ENCODE peak calls at places on chromosome 1, in five cellular contexts. J, K, Y, E and F are unnamed samples.
A peak's percentile ranks its signal among the peaks of the same experiment; 100 is the strongest.

GRCh38 chr1:7922301-7922700 is 18.3 kb downstream of the TNFRSF9 start:
- DNase-seq in J (no peak), K (no peak), Y (no peak), E (no peak), F (no peak)

GRCh38 chr1:3932156-3932555 is 32.1 kb upstream of the C1orf174 start:
- DNase-seq in J (no peak), K (no peak), Y (no peak), E (no peak), F (no peak)

GRCh38 chr1:100036718-100037664 is 67.2 kb downstream of the SLC35A3 start:
- DNase-seq in J (no peak), K (no peak), Y (peak; percentile 69), E (no peak), F (no peak)

GRCh38 chr1:32903991-32904776 is 3.0 kb upstream of the TMEM54 start:
- DNase-seq in J (no peak), K (no peak), Y (no peak), E (no peak), F (no peak)

GRCh38 chr1:33617451-33617850 is 145.0 kb downstream of the ZSCAN20 start:
- DNase-seq in J (no peak), K (no peak), Y (no peak), E (no peak), F (no peak)

GRCh38 chr1:185108324-185108723 is 48.4 kb downstream of the TRMT1L start:
- DNase-seq in J (no peak), K (no peak), Y (peak; percentile 24), E (no peak), F (no peak)

GRCh38 chr1:239184581-239185244 is 201.7 kb upstream of the CHRM3 start:
- DNase-seq in J (no peak), K (no peak), Y (no peak), E (no peak), F (no peak)

GRCh38 chr1:109935451-109935900 is 24.8 kb downstream of the CSF1 start:
- DNase-seq in J (no peak), K (no peak), Y (no peak), E (no peak), F (no peak)

GRCh38 chr1:203999618-204000017 is 73.3 kb upstream of the SOX13 start:
- DNase-seq in J (no peak), K (no peak), Y (no peak), E (no peak), F (no peak)

GRCh38 chr1:205077934-205078311 is 6.3 kb downstream of the TMEM81 start:
- DNase-seq in J (no peak), K (no peak), Y (no peak), E (no peak), F (no peak)

GRCh38 chr1:62241357-62242131 is 46.9 kb downstream of the L1TD1 start:
- DNase-seq in J (no peak), K (no peak), Y (no peak), E (no peak), F (no peak)

GRCh38 chr1:47578026-47578861 is 140.4 kb downstream of the FOXD2 start:
- DNase-seq in J (no peak), K (no peak), Y (no peak), E (no peak), F (no peak)

GRCh38 chr1:184025242-184025675 is 12.3 kb downstream of the COLGALT2 start:
- DNase-seq in J (no peak), K (no peak), Y (no peak), E (no peak), F (no peak)

GRCh38 chr1:116332461-116332860 is 40.6 kb upstream of the ATP1A1 start:
- DNase-seq in J (no peak), K (no peak), Y (no peak), E (no peak), F (no peak)

GRCh38 chr1:89310505-89310904 is 37.8 kb upstream of the GBP5 start:
- DNase-seq in J (no peak), K (peak; percentile 15), Y (no peak), E (no peak), F (no peak)

GRCh38 chr1:200866521-200866920 is 6.3 kb upstream of the GPR25 start:
- DNase-seq in J (peak; percentile 52), K (peak; percentile 98), Y (no peak), E (no peak), F (peak; percentile 46)

GRCh38 chr1:145997156-145998023 is 1.0 kb upstream of the TXNIP start:
- DNase-seq in J (no peak), K (no peak), Y (peak; percentile 71), E (no peak), F (peak; percentile 37)

GRCh38 chr1:226719596-226720386 is 19.3 kb downstream of the ITPKB start:
- DNase-seq in J (no peak), K (no peak), Y (no peak), E (no peak), F (no peak)

GRCh38 chr1:26696191-26696644 is 403 bp downstream of the ARID1A start:
- DNase-seq in J (peak; percentile 23), K (no peak), Y (no peak), E (no peak), F (no peak)

GRCh38 chr1:41414716-41415306 is 53.6 kb downstream of the FOXO6 start:
- DNase-seq in J (no peak), K (no peak), Y (no peak), E (no peak), F (no peak)

GRCh38 chr1:39178541-39179431 is 25.7 kb upstream of the MACF1 start:
- DNase-seq in J (no peak), K (no peak), Y (peak; percentile 55), E (no peak), F (no peak)

GRCh38 chr1:17955302-17956285 is 152.0 kb upstream of the IGSF21 start:
- DNase-seq in J (no peak), K (no peak), Y (no peak), E (no peak), F (no peak)

GRCh38 chr1:153494976-153495535 is 34.6 kb upstream of the S100A7 start:
- DNase-seq in J (peak; percentile 31), K (no peak), Y (peak; percentile 82), E (peak; percentile 82), F (peak; percentile 43)

GRCh38 chr1:241771117-241771516 is 76.9 kb upstream of the EXO1 start:
- DNase-seq in J (no peak), K (no peak), Y (no peak), E (no peak), F (no peak)

GRCh38 chr1:169111472-169111871 is 5.0 kb downstream of the ATP1B1 start:
- DNase-seq in J (no peak), K (no peak), Y (no peak), E (no peak), F (no peak)

GRCh38 chr1:169108897-169109560 is 2.5 kb downstream of the ATP1B1 start:
- DNase-seq in J (no peak), K (no peak), Y (no peak), E (no peak), F (no peak)

GRCh38 chr1:169109561-169110134 is 3.2 kb downstream of the ATP1B1 start:
- DNase-seq in J (no peak), K (no peak), Y (no peak), E (no peak), F (no peak)

GRCh38 chr1:169110691-169111447 is 4.4 kb downstream of the ATP1B1 start:
- DNase-seq in J (no peak), K (no peak), Y (no peak), E (no peak), F (no peak)

GRCh38 chr1:169110265-169110664 is 3.8 kb downstream of the ATP1B1 start:
- DNase-seq in J (no peak), K (no peak), Y (no peak), E (no peak), F (no peak)
- TF ChIP-seq POLR2AphosphoS5 in J (no peak), K (no peak), Y (no peak), E (no peak), F (no peak)

DNA sequence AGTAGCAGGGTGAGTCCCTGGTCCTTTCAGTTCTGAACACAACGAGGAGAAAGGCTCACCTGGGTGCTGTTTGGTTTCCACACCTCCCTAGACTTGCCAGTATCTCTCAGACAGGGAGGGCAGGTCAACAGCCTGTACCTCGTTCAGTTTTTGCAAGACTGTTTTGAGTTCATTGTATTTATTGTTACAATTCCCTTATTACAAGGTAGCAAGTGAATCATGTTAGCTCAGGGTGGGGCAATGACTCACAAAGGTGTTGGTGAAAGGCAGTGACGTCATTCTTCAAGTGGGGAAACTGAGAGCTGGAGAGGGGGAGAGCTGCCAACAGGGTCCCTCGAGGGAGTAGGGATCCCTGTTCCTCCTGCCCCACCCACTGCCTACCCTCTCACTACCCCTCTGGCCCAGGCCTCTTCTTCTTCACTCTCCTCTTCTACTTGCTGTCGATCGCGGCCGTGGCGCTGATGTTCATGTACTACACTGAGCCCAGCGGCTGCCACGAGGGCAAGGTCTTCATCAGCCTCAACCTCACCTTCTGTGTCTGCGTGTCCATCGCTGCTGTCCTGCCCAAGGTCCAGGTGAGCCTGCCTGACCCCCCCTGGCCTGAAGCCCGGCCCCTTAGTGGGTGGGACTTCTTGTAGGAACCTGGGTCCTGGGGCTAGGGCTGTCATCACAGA is 13.4 kb downstream of the SERINC2 start:
- DNase-seq in J (no peak), K (no peak), Y (no peak), E (no peak), F (no peak)
- TF ChIP-seq TAF1 in J (no peak), K (no peak), Y (no peak), E (no peak), F (no peak)

GRCh38 chr1:244651956-244652698 is 799 bp upstream of the DESI2 start:
- DNase-seq in J (no peak), K (no peak), Y (no peak), E (no peak), F (no peak)
- TF ChIP-seq POLR2AphosphoS5 in J (no peak), K (no peak), Y (peak; percentile 66), E (peak; percentile 81), F (no peak)

GRCh38 chr1:177310326-177310725 is 139.6 kb downstream of the BRINP2 start:
- DNase-seq in J (no peak), K (no peak), Y (no peak), E (no peak), F (no peak)
- TF ChIP-seq TAF1 in J (no peak), K (no peak), Y (no peak), E (no peak), F (no peak)

DNA sequence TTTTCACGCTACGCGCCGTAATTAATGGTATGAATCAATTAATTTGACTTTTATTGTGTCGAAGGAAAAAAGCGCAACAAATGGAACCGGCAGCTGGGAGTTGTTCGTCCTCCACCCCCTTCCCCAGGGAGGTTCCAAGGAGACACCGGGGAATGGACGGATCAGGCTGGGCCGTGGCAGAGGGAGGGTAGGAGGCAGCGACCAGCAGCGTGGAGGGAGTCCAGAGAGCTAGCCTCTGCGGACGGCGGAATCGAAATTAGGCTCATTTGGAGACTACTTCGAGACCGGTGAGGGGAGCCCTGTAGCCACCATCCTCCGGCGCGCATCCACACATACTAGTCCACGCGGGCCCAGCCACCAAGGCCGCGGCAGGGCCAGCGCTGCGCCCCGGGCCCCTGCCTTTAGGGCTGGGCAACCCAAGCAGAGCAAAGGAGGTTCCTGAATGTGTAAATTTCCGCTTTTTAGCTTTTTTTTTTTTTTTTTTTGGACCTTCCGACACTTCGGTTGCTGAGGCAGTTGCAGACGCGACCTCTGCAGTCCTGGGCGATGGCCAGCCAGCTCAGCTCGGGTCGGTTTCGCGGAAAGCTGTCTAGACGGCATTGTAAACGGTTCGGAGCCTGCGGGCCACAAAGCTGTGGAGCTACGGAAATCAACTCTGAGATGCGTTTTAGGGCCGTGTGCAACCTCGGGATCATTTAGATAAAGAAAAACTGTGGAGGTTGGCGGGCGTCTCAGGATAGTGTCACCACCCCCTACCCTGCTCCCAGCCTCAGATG is 2.2 kb upstream of the FOXD3 start:
- DNase-seq in J (no peak), K (no peak), Y (no peak), E (no peak), F (no peak)
- TF ChIP-seq POLR2AphosphoS5 in J (no peak), K (no peak), Y (no peak), E (no peak), F (no peak)